ENCODE peak calls at places on chromosome 10, in seven cellular contexts. I is NCI-H748 treated with DMSO at 0.1 percent for 48 hours; E is AML-193; H is astrocyte of the cerebellum; A is left cardiac atrium; P is activated CD4-positive, alpha-beta T cell treated with anti-CD3 and anti-CD28 coated beads, Interleukin-2, amount 50 U/mL, for 1 hour; F is GM23248. C is an unnamed sample.

GRCh38 chr10:117568226-117568625 is 25.7 kb downstream of the EMX2 start:
- DNase-seq in E (no peak), F (peak; percentile 70), H (no peak), A (no peak), P (no peak), I (no peak), C (no peak)

GRCh38 chr10:122390271-122390670 is 15.8 kb downstream of the PLEKHA1 start:
- DNase-seq in E (no peak), P (no peak), A (no peak), F (no peak), I (no peak), H (no peak), C (no peak)

GRCh38 chr10:131858118-131858515 is 42.7 kb upstream of the PPP2R2D start:
- DNase-seq in F (no peak), E (no peak), I (no peak), H (no peak), A (no peak), P (no peak), C (no peak)

GRCh38 chr10:127151981-127152699 is 44.3 kb downstream of the INSYN2A start:
- DNase-seq in H (no peak), I (no peak), F (peak; percentile 16), P (no peak), A (no peak), E (no peak), C (no peak)

GRCh38 chr10:73899401-73899780 is 11.5 kb upstream of the PLAU start:
- DNase-seq in H (peak; percentile 92), F (peak; percentile 96), E (peak; percentile 16), I (no peak), A (no peak), P (no peak), C (peak; percentile 96)

GRCh38 chr10:3096149-3096548 is 28.8 kb downstream of the PFKP start:
- DNase-seq in P (no peak), F (peak; percentile 46), A (no peak), H (no peak), E (no peak), I (no peak), C (peak; percentile 56)

GRCh38 chr10:28587270-28587969 is 54.5 kb downstream of the WAC start:
- DNase-seq in I (no peak), H (no peak), P (no peak), F (peak; percentile 53), A (no peak), E (peak; percentile 57), C (no peak)

GRCh38 chr10:107264742-107265141 is 100.2 kb upstream of the SORCS1 start:
- DNase-seq in A (no peak), P (no peak), I (no peak), F (no peak), E (peak; percentile 12), H (no peak), C (peak; percentile 4)

GRCh38 chr10:89785095-89785494 is 83.7 kb downstream of the KIF20B start:
- DNase-seq in F (no peak), H (no peak), A (no peak), I (no peak), P (no peak), E (no peak), C (peak; percentile 43)

GRCh38 chr10:14414901-14415300 is 84.2 kb upstream of the FRMD4A start:
- DNase-seq in A (no peak), H (peak; percentile 45), E (no peak), F (peak; percentile 20), I (no peak), P (no peak), C (peak; percentile 43)

GRCh38 chr10:77925795-77926565 is 575 bp downstream of the DLG5 start:
- DNase-seq in E (no peak), H (no peak), F (peak; percentile 77), I (no peak), A (peak; percentile 60), P (no peak), C (peak; percentile 19)

GRCh38 chr10:90842710-90843109 is 15.1 kb downstream of the HTR7 start:
- DNase-seq in E (no peak), P (no peak), I (no peak), A (no peak), F (peak; percentile 25), H (no peak), C (no peak)

GRCh38 chr10:21981118-21981517 is 22.4 kb downstream of the DNAJC1 start:
- DNase-seq in I (no peak), F (no peak), E (no peak), P (no peak), A (no peak), H (no peak), C (no peak)

GRCh38 chr10:33494694-33495093 is 160.2 kb upstream of the NRP1 start:
- DNase-seq in E (no peak), A (no peak), F (no peak), H (no peak), P (no peak), I (no peak), C (no peak)

GRCh38 chr10:103933557-103934121 is 15.7 kb upstream of the STN1 start:
- DNase-seq in P (no peak), I (no peak), A (no peak), H (no peak), F (no peak), E (no peak), C (no peak)

GRCh38 chr10:618229-618989 is 71.1 kb downstream of the DIP2C start:
- DNase-seq in H (no peak), F (no peak), A (no peak), P (no peak), I (no peak), E (no peak), C (no peak)

GRCh38 chr10:119942973-119943372 is 50.4 kb downstream of the SEC23IP start:
- DNase-seq in E (no peak), H (no peak), P (no peak), A (no peak), I (no peak), F (peak; percentile 22), C (no peak)